ENCODE peak calls at places on chromosomes 16 and 17, in five cellular contexts. One of them, this sample, is unnamed.

GRCh38 chr17:38958756-38959155 is 8.4 kb downstream of the FBXO47 start:
- DNase-seq in H9: no peak
- DNase-seq in H1: no peak
- DNase-seq in neuronal stem cell: no peak
- DNase-seq in trophoblast cell: peak
- DNase-seq in this sample: no peak

GRCh38 chr16:9527976-9528375 is 436.5 kb downstream of the HAPSTR1 start:
- DNase-seq in H9: no peak
- DNase-seq in H1: no peak
- DNase-seq in neuronal stem cell: peak
- DNase-seq in trophoblast cell: peak
- DNase-seq in this sample: no peak

GRCh38 chr16:28494141-28494851 is at the start of gene APOBR:
- DNase-seq in H9: no peak
- DNase-seq in H1: no peak
- DNase-seq in neuronal stem cell: no peak
- DNase-seq in trophoblast cell: peak
- DNase-seq in this sample: no peak

GRCh38 chr17:20203761-20204263 is 194.7 kb downstream of the SPECC1 start:
- DNase-seq in H9: no peak
- DNase-seq in H1: no peak
- DNase-seq in neuronal stem cell: no peak
- DNase-seq in trophoblast cell: no peak
- DNase-seq in this sample: peak

GRCh38 chr17:83124871-83125514 is 45.6 kb downstream of the METRNL start:
- DNase-seq in H9: peak
- DNase-seq in H1: no peak
- DNase-seq in neuronal stem cell: no peak
- DNase-seq in trophoblast cell: no peak
- DNase-seq in this sample: no peak

GRCh38 chr17:8312726-8313600 is 2.9 kb downstream of the ARHGEF15 start:
- DNase-seq in H9: no peak
- DNase-seq in H1: no peak
- DNase-seq in neuronal stem cell: no peak
- DNase-seq in trophoblast cell: no peak
- DNase-seq in this sample: no peak

GRCh38 chr17:17304521-17304985 is 1.4 kb downstream of the NT5M start:
- DNase-seq in H9: no peak
- DNase-seq in H1: no peak
- DNase-seq in neuronal stem cell: no peak
- DNase-seq in trophoblast cell: no peak
- DNase-seq in this sample: no peak

GRCh38 chr16:15466886-15467781 is 32.7 kb downstream of the BMERB1 start:
- DNase-seq in H9: no peak
- DNase-seq in H1: no peak
- DNase-seq in neuronal stem cell: no peak
- DNase-seq in trophoblast cell: peak
- DNase-seq in this sample: no peak

GRCh38 chr17:29079433-29079832 is 36.5 kb downstream of the PIPOX start:
- DNase-seq in H9: no peak
- DNase-seq in H1: no peak
- DNase-seq in neuronal stem cell: no peak
- DNase-seq in trophoblast cell: no peak
- DNase-seq in this sample: no peak

GRCh38 chr16:72517154-72517553 is 345.2 kb upstream of the PMFBP1 start:
- DNase-seq in H9: no peak
- DNase-seq in H1: no peak
- DNase-seq in neuronal stem cell: no peak
- DNase-seq in trophoblast cell: no peak
- DNase-seq in this sample: no peak

GRCh38 chr16:2856061-2856670 is 1.8 kb downstream of the PRSS22 start:
- DNase-seq in H9: peak
- DNase-seq in H1: peak
- DNase-seq in neuronal stem cell: no peak
- DNase-seq in trophoblast cell: peak
- DNase-seq in this sample: no peak

GRCh38 chr17:76707985-76708807 is 2.6 kb downstream of the MXRA7 start:
- DNase-seq in H9: peak
- DNase-seq in H1: peak
- DNase-seq in neuronal stem cell: peak
- DNase-seq in trophoblast cell: no peak
- DNase-seq in this sample: peak

GRCh38 chr16:12874135-12874534 is 27.3 kb upstream of the SHISA9 start:
- DNase-seq in H9: no peak
- DNase-seq in H1: no peak
- DNase-seq in neuronal stem cell: no peak
- DNase-seq in trophoblast cell: peak
- DNase-seq in this sample: no peak

GRCh38 chr16:62794724-62795123 is 758.5 kb upstream of the CDH8 start:
- DNase-seq in H9: no peak
- DNase-seq in H1: no peak
- DNase-seq in neuronal stem cell: no peak
- DNase-seq in trophoblast cell: no peak
- DNase-seq in this sample: no peak

GRCh38 chr17:39527220-39527813 is 66.0 kb downstream of the CDK12 start:
- DNase-seq in H9: no peak
- DNase-seq in H1: no peak
- DNase-seq in neuronal stem cell: no peak
- DNase-seq in trophoblast cell: peak
- DNase-seq in this sample: peak

GRCh38 chr17:83131268-83132011 is 52.0 kb downstream of the METRNL start:
- DNase-seq in H9: peak
- DNase-seq in H1: no peak
- DNase-seq in neuronal stem cell: no peak
- DNase-seq in trophoblast cell: no peak
- DNase-seq in this sample: no peak

GRCh38 chr17:82200743-82201497 is 11.7 kb downstream of the CCDC57 start:
- DNase-seq in H9: no peak
- DNase-seq in H1: no peak
- DNase-seq in neuronal stem cell: no peak
- DNase-seq in trophoblast cell: no peak
- DNase-seq in this sample: peak

GRCh38 chr16:9954181-9954580 is 228.0 kb downstream of the GRIN2A start:
- DNase-seq in H9: no peak
- DNase-seq in H1: no peak
- DNase-seq in neuronal stem cell: no peak
- DNase-seq in trophoblast cell: no peak
- DNase-seq in this sample: no peak

GRCh38 chr17:80220709-80221215 is 535 bp downstream of the SLC26A11 start:
- DNase-seq in H9: no peak
- DNase-seq in H1: peak
- DNase-seq in neuronal stem cell: no peak
- DNase-seq in trophoblast cell: peak
- DNase-seq in this sample: peak

GRCh38 chr16:89300311-89300975 is 82.9 kb downstream of the ZNF778 start:
- DNase-seq in H9: no peak
- DNase-seq in H1: no peak
- DNase-seq in neuronal stem cell: no peak
- DNase-seq in trophoblast cell: no peak
- DNase-seq in this sample: no peak

GRCh38 chr16:6335072-6335471 is 997.6 kb upstream of the RBFOX1 start:
- DNase-seq in H9: peak
- DNase-seq in H1: peak
- DNase-seq in neuronal stem cell: peak
- DNase-seq in trophoblast cell: peak
- DNase-seq in this sample: no peak

GRCh38 chr16:2751577-2752034 is 832 bp upstream of the SRRM2 start:
- DNase-seq in H9: peak
- DNase-seq in H1: no peak
- DNase-seq in neuronal stem cell: no peak
- DNase-seq in trophoblast cell: no peak
- DNase-seq in this sample: no peak

GRCh38 chr16:9612267-9612666 is 520.8 kb downstream of the HAPSTR1 start:
- DNase-seq in H9: no peak
- DNase-seq in H1: no peak
- DNase-seq in neuronal stem cell: no peak
- DNase-seq in trophoblast cell: no peak
- DNase-seq in this sample: no peak

GRCh38 chr16:85278851-85279250 is 166.6 kb upstream of the CIBAR2 start:
- DNase-seq in H9: no peak
- DNase-seq in H1: no peak
- DNase-seq in neuronal stem cell: no peak
- DNase-seq in trophoblast cell: no peak
- DNase-seq in this sample: no peak

GRCh38 chr16:69522732-69523404 is 42.9 kb upstream of the NFAT5 start:
- DNase-seq in H9: no peak
- DNase-seq in H1: no peak
- DNase-seq in neuronal stem cell: no peak
- DNase-seq in trophoblast cell: peak
- DNase-seq in this sample: no peak

GRCh38 chr16:4847774-4848587 is 700 bp downstream of the UBN1 start:
- DNase-seq in H9: peak
- DNase-seq in H1: no peak
- DNase-seq in neuronal stem cell: peak
- DNase-seq in trophoblast cell: peak
- DNase-seq in this sample: peak

GRCh38 chr16:12569061-12569460 is 234.6 kb downstream of the CPPED1 start:
- DNase-seq in H9: no peak
- DNase-seq in H1: no peak
- DNase-seq in neuronal stem cell: no peak
- DNase-seq in trophoblast cell: no peak
- DNase-seq in this sample: no peak

GRCh38 chr17:31390748-31391495 is 553 bp upstream of the RAB11FIP4 start:
- DNase-seq in H9: peak
- DNase-seq in H1: peak
- DNase-seq in neuronal stem cell: no peak
- DNase-seq in trophoblast cell: peak
- DNase-seq in this sample: peak
- H4K8ac ChIP-seq in H9: no peak
- H4K8ac ChIP-seq in H1: peak
- H4K8ac ChIP-seq in neuronal stem cell: no peak
- H4K8ac ChIP-seq in trophoblast cell: no peak
- H4K8ac ChIP-seq in this sample: no peak

GRCh38 chr16:21584817-21585216 is 14.6 kb upstream of the METTL9 start:
- DNase-seq in H9: no peak
- DNase-seq in H1: no peak
- DNase-seq in neuronal stem cell: no peak
- DNase-seq in trophoblast cell: no peak
- DNase-seq in this sample: no peak
- H2BK12ac ChIP-seq in H9: no peak
- H2BK12ac ChIP-seq in H1: no peak
- H2BK12ac ChIP-seq in neuronal stem cell: no peak
- H2BK12ac ChIP-seq in trophoblast cell: no peak
- H2BK12ac ChIP-seq in this sample: no peak

GRCh38 chr16:67311607-67312449 is 14.7 kb downstream of the KCTD19 start:
- DNase-seq in H9: no peak
- DNase-seq in H1: no peak
- DNase-seq in neuronal stem cell: no peak
- DNase-seq in trophoblast cell: peak
- DNase-seq in this sample: peak
- H4K8ac ChIP-seq in H9: no peak
- H4K8ac ChIP-seq in H1: no peak
- H4K8ac ChIP-seq in neuronal stem cell: no peak
- H4K8ac ChIP-seq in trophoblast cell: no peak
- H4K8ac ChIP-seq in this sample: peak

GRCh38 chr16:88121886-88122580 is 170.8 kb downstream of the BANP start:
- DNase-seq in H9: no peak
- DNase-seq in H1: no peak
- DNase-seq in neuronal stem cell: no peak
- DNase-seq in trophoblast cell: no peak
- DNase-seq in this sample: no peak

GRCh38 chr16:88119881-88120280 is 168.6 kb downstream of the BANP start:
- DNase-seq in H9: no peak
- DNase-seq in H1: no peak
- DNase-seq in neuronal stem cell: no peak
- DNase-seq in trophoblast cell: no peak
- DNase-seq in this sample: no peak

GRCh38 chr16:88116121-88116900 is 165.1 kb downstream of the BANP start:
- DNase-seq in H9: no peak
- DNase-seq in H1: no peak
- DNase-seq in neuronal stem cell: no peak
- DNase-seq in trophoblast cell: no peak
- DNase-seq in this sample: peak

GRCh38 chr16:88120812-88121211 is 169.6 kb downstream of the BANP start:
- DNase-seq in H9: no peak
- DNase-seq in H1: no peak
- DNase-seq in neuronal stem cell: no peak
- DNase-seq in trophoblast cell: no peak
- DNase-seq in this sample: no peak

DNA sequence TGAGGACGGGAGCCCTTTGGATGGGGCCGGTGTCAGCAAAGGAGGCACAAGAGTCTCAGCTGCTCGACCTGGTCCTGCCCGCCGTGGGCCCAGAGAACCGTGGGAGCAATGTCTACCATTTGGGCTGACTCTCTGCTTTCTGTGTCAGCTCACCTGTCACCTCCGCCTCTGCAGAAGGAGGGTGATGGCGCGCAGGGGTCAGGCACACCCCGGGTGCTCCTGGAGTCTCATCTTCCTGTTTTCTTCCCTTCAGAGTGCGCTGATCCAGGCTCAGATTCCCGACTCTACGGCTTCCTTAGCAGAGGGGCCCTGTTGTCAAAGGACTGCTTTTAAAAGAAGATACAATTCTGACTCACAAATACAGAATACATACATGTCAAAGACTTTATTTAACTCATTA is 167.1 kb downstream of the BANP start:
- DNase-seq in H9: no peak
- DNase-seq in H1: no peak
- DNase-seq in neuronal stem cell: no peak
- DNase-seq in trophoblast cell: peak
- DNase-seq in this sample: no peak
- H2BK12ac ChIP-seq in H9: no peak
- H2BK12ac ChIP-seq in H1: no peak
- H2BK12ac ChIP-seq in neuronal stem cell: peak
- H2BK12ac ChIP-seq in trophoblast cell: no peak
- H2BK12ac ChIP-seq in this sample: peak

GRCh38 chr17:78374631-78375274 is 3.7 kb upstream of the PGS1 start:
- DNase-seq in H9: peak
- DNase-seq in H1: peak
- DNase-seq in neuronal stem cell: peak
- DNase-seq in trophoblast cell: peak
- DNase-seq in this sample: peak
- H4K8ac ChIP-seq in H9: no peak
- H4K8ac ChIP-seq in H1: peak
- H4K8ac ChIP-seq in neuronal stem cell: peak
- H4K8ac ChIP-seq in trophoblast cell: peak
- H4K8ac ChIP-seq in this sample: peak

This sample was measured in mesenchymal stem cell.